ENCODE peak calls at places on chromosomes 2 and 18, in five cellular contexts. R is activated naive CD4-positive, alpha-beta T cell treated with anti-CD3 and anti-CD28 coated beads for 36 hours; T is astrocyte of the spinal cord; Z is PC-3; S is AG04449. L is an unnamed sample.

GRCh38 chr2:33365264-33365663 is 111.2 kb upstream of the RASGRP3 start:
- DNase-seq in R (no peak), S (no peak), Z (no peak), T (no peak), L (no peak)

GRCh38 chr2:31414601-31415241 is at the start of gene XDH:
- DNase-seq in S (no peak), Z (peak), R (no peak), T (no peak), L (peak)

GRCh38 chr18:78740876-78741275 is 238.7 kb upstream of the SALL3 start:
- DNase-seq in Z (no peak), T (no peak), S (no peak), R (no peak), L (no peak)

GRCh38 chr2:18379869-18380268 is 180.6 kb downstream of the RDH14 start:
- DNase-seq in S (no peak), R (no peak), Z (no peak), T (no peak), L (no peak)

GRCh38 chr2:867296-867695 is 83.4 kb upstream of the SNTG2 start:
- DNase-seq in S (no peak), Z (no peak), T (no peak), R (no peak), L (no peak)

GRCh38 chr2:121233486-121234110 is 51.4 kb downstream of the TFCP2L1 start:
- DNase-seq in R (no peak), Z (no peak), T (no peak), S (no peak), L (no peak)

GRCh38 chr18:78635093-78635800 is 344.4 kb upstream of the SALL3 start:
- DNase-seq in S (no peak), T (no peak), R (no peak), Z (no peak), L (no peak)

GRCh38 chr2:171741189-171741588 is 53.9 kb downstream of the DYNC1I2 start:
- DNase-seq in R (no peak), T (peak), S (no peak), Z (peak), L (no peak)

GRCh38 chr18:25467226-25468065 is 115.5 kb upstream of the ZNF521 start:
- DNase-seq in T (no peak), Z (no peak), S (no peak), R (no peak), L (no peak)

GRCh38 chr18:48813833-48814489 is 136.8 kb downstream of the SMAD7 start:
- DNase-seq in S (no peak), R (no peak), Z (peak), T (no peak), L (no peak)